ENCODE peak calls at places on chromosomes 16 and 17, in five cellular contexts. One of them, this sample, is unnamed.

GRCh38 chr17:72735089-72735488 is 357.4 kb downstream of the SLC39A11 start:
- DNase-seq in left lung: no peak
- DNase-seq in AG04450: no peak
- DNase-seq in epithelial cell of esophagus: no peak
- DNase-seq in PC-9: no peak
- DNase-seq in this sample: no peak

GRCh38 chr16:49543315-49543946 is 169.8 kb downstream of the C16orf78 start:
- DNase-seq in PC-9: no peak
- DNase-seq in left lung: no peak
- DNase-seq in AG04450: no peak
- DNase-seq in epithelial cell of esophagus: no peak
- DNase-seq in this sample: no peak

GRCh38 chr17:29784661-29785060 is 145.4 kb downstream of the SSH2 start:
- DNase-seq in epithelial cell of esophagus: no peak
- DNase-seq in left lung: no peak
- DNase-seq in AG04450: no peak
- DNase-seq in PC-9: no peak
- DNase-seq in this sample: no peak

GRCh38 chr17:82902972-82903874 is 63.4 kb upstream of the ZNF750 start:
- DNase-seq in PC-9: no peak
- DNase-seq in epithelial cell of esophagus: no peak
- DNase-seq in left lung: no peak
- DNase-seq in AG04450: no peak
- DNase-seq in this sample: no peak

GRCh38 chr16:35737076-35737475 is 2277.7 kb downstream of the TP53TG3F start:
- DNase-seq in epithelial cell of esophagus: no peak
- DNase-seq in PC-9: no peak
- DNase-seq in left lung: no peak
- DNase-seq in AG04450: no peak
- DNase-seq in this sample: no peak

GRCh38 chr17:53150101-53150698 is 672.5 kb upstream of the KIF2B start:
- DNase-seq in AG04450: no peak
- DNase-seq in epithelial cell of esophagus: no peak
- DNase-seq in PC-9: no peak
- DNase-seq in left lung: no peak
- DNase-seq in this sample: no peak

GRCh38 chr17:37447641-37448040 is 41.0 kb downstream of the TADA2A start:
- DNase-seq in PC-9: peak
- DNase-seq in left lung: no peak
- DNase-seq in AG04450: no peak
- DNase-seq in epithelial cell of esophagus: peak
- DNase-seq in this sample: no peak

GRCh38 chr16:23876256-23876896 is 40.6 kb downstream of the PRKCB start:
- DNase-seq in AG04450: no peak
- DNase-seq in left lung: no peak
- DNase-seq in epithelial cell of esophagus: no peak
- DNase-seq in PC-9: no peak
- DNase-seq in this sample: no peak

GRCh38 chr16:56603589-56603988 is 4.8 kb upstream of the MT2A start:
- DNase-seq in AG04450: no peak
- DNase-seq in epithelial cell of esophagus: peak
- DNase-seq in PC-9: peak
- DNase-seq in left lung: peak
- DNase-seq in this sample: no peak

GRCh38 chr16:57708168-57708567 is 13.6 kb downstream of the DRC7 start:
- DNase-seq in PC-9: no peak
- DNase-seq in left lung: no peak
- DNase-seq in epithelial cell of esophagus: no peak
- DNase-seq in AG04450: no peak
- DNase-seq in this sample: no peak

GRCh38 chr16:47884131-47884725 is 271.6 kb downstream of the ABCC12 start:
- DNase-seq in PC-9: no peak
- DNase-seq in AG04450: no peak
- DNase-seq in left lung: no peak
- DNase-seq in epithelial cell of esophagus: no peak
- DNase-seq in this sample: no peak

GRCh38 chr16:15621456-15621855 is 21.5 kb downstream of the MARF1 start:
- DNase-seq in left lung: no peak
- DNase-seq in PC-9: no peak
- DNase-seq in epithelial cell of esophagus: no peak
- DNase-seq in AG04450: no peak
- DNase-seq in this sample: no peak

GRCh38 chr16:31333686-31334649 is 21.0 kb upstream of the ITGAX start:
- DNase-seq in epithelial cell of esophagus: peak
- DNase-seq in left lung: no peak
- DNase-seq in PC-9: peak
- DNase-seq in AG04450: no peak
- DNase-seq in this sample: no peak

GRCh38 chr16:11996433-11997174 is 20.1 kb downstream of the SNX29 start:
- DNase-seq in left lung: no peak
- DNase-seq in AG04450: no peak
- DNase-seq in PC-9: no peak
- DNase-seq in epithelial cell of esophagus: no peak
- DNase-seq in this sample: no peak

GRCh38 chr17:77830816-77831490 is 127.5 kb upstream of the TNRC6C start:
- DNase-seq in AG04450: no peak
- DNase-seq in PC-9: no peak
- DNase-seq in left lung: no peak
- DNase-seq in epithelial cell of esophagus: no peak
- DNase-seq in this sample: no peak

GRCh38 chr17:46916211-46916610 is 6.7 kb upstream of the GOSR2 start:
- DNase-seq in epithelial cell of esophagus: peak
- DNase-seq in PC-9: no peak
- DNase-seq in left lung: no peak
- DNase-seq in AG04450: no peak
- DNase-seq in this sample: no peak

GRCh38 chr17:82023447-82024241 is 539 bp downstream of the LRRC45 start:
- DNase-seq in AG04450: no peak
- DNase-seq in left lung: no peak
- DNase-seq in epithelial cell of esophagus: no peak
- DNase-seq in PC-9: no peak
- DNase-seq in this sample: no peak

GRCh38 chr16:84386044-84386443 is 17.7 kb downstream of the ATP2C2 start:
- DNase-seq in left lung: no peak
- DNase-seq in AG04450: no peak
- DNase-seq in PC-9: no peak
- DNase-seq in epithelial cell of esophagus: no peak
- DNase-seq in this sample: no peak

GRCh38 chr16:3147046-3147756 is 12.4 kb downstream of the ZNF213 start:
- DNase-seq in left lung: no peak
- DNase-seq in epithelial cell of esophagus: no peak
- DNase-seq in PC-9: peak
- DNase-seq in AG04450: no peak
- DNase-seq in this sample: no peak

GRCh38 chr17:39929657-39930407 is 2.3 kb downstream of the LRRC3C start:
- DNase-seq in left lung: no peak
- DNase-seq in AG04450: no peak
- DNase-seq in epithelial cell of esophagus: peak
- DNase-seq in PC-9: peak
- DNase-seq in this sample: no peak

GRCh38 chr17:77706938-77707337 is 251.6 kb upstream of the TNRC6C start:
- DNase-seq in epithelial cell of esophagus: no peak
- DNase-seq in left lung: no peak
- DNase-seq in AG04450: no peak
- DNase-seq in PC-9: no peak
- DNase-seq in this sample: no peak

GRCh38 chr17:1484060-1484535 is 8.4 kb downstream of the MYO1C start:
- DNase-seq in AG04450: no peak
- DNase-seq in PC-9: no peak
- DNase-seq in left lung: no peak
- DNase-seq in epithelial cell of esophagus: no peak
- DNase-seq in this sample: no peak

GRCh38 chr16:15518412-15519351 is 84.3 kb downstream of the BMERB1 start:
- DNase-seq in left lung: no peak
- DNase-seq in epithelial cell of esophagus: no peak
- DNase-seq in AG04450: peak
- DNase-seq in PC-9: no peak
- DNase-seq in this sample: no peak

GRCh38 chr17:66275651-66276050 is 26.8 kb upstream of the PRKCA start:
- DNase-seq in AG04450: peak
- DNase-seq in left lung: no peak
- DNase-seq in PC-9: peak
- DNase-seq in epithelial cell of esophagus: peak
- DNase-seq in this sample: no peak

GRCh38 chr17:61574542-61575351 is 16.3 kb downstream of the NACA2 start:
- DNase-seq in left lung: no peak
- DNase-seq in epithelial cell of esophagus: peak
- DNase-seq in AG04450: no peak
- DNase-seq in PC-9: peak
- DNase-seq in this sample: no peak
- TF ChIP-seq CTCF in left lung: no peak
- TF ChIP-seq CTCF in epithelial cell of esophagus: peak
- TF ChIP-seq CTCF in AG04450: peak
- TF ChIP-seq CTCF in PC-9: peak
- TF ChIP-seq CTCF in this sample: no peak

GRCh38 chr17:6670571-6670970 is 19.0 kb downstream of the C17orf100 start:
- DNase-seq in epithelial cell of esophagus: peak
- DNase-seq in left lung: no peak
- DNase-seq in AG04450: no peak
- DNase-seq in PC-9: peak
- DNase-seq in this sample: no peak

GRCh38 chr17:6670999-6671398 is 19.4 kb downstream of the C17orf100 start:
- DNase-seq in epithelial cell of esophagus: no peak
- DNase-seq in left lung: no peak
- DNase-seq in PC-9: no peak
- DNase-seq in AG04450: no peak
- DNase-seq in this sample: no peak

GRCh38 chr17:6668219-6668618 is 16.7 kb downstream of the C17orf100 start:
- DNase-seq in epithelial cell of esophagus: no peak
- DNase-seq in PC-9: no peak
- DNase-seq in AG04450: no peak
- DNase-seq in left lung: no peak
- DNase-seq in this sample: no peak

GRCh38 chr17:6668727-6669425 is 17.3 kb downstream of the C17orf100 start:
- DNase-seq in AG04450: no peak
- DNase-seq in PC-9: no peak
- DNase-seq in epithelial cell of esophagus: peak
- DNase-seq in left lung: no peak
- DNase-seq in this sample: no peak

DNA sequence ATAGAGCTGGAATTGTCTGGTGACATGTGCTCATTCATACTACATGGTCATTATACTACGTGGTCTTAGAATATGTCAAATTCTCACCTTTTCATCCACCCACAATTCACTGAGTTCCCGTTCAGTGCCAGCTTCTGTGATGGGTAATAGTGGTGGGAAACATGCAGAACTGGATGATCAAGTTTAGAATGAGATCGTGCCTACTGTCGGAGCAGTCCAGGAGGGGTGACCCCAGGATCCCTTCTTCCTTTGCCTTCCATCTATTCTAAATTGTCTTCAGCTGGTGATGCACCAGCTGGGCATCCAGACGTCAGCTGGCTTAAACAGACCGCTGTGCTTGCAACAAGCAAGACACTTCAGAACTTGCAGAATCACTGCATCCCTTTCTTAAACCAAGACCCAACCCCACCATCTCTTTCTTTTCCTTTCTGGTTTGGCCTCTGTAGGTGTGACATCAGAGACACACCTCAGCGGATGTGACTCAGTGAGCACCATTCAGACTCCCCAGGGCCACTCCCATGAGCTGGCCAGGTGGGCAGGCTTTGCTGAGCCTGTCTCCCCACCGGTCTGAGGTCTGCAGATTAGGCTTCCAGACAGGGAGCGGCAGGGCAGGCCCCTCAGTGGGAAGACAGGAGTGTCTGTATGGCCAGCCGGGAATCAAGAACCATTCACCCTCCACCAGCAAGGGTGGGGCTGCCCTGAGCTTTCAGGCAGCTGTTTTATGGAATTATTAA is 18.1 kb downstream of the C17orf100 start:
- DNase-seq in epithelial cell of esophagus: peak
- DNase-seq in AG04450: no peak
- DNase-seq in left lung: no peak
- DNase-seq in PC-9: peak
- DNase-seq in this sample: no peak
- TF ChIP-seq CTCF in epithelial cell of esophagus: no peak
- TF ChIP-seq CTCF in AG04450: no peak
- TF ChIP-seq CTCF in left lung: no peak
- TF ChIP-seq CTCF in PC-9: no peak
- TF ChIP-seq CTCF in this sample: no peak

GRCh38 chr16:68446941-68447675 is 1.2 kb downstream of the SMPD3 start:
- DNase-seq in left lung: no peak
- DNase-seq in AG04450: no peak
- DNase-seq in PC-9: no peak
- DNase-seq in epithelial cell of esophagus: no peak
- DNase-seq in this sample: no peak

GRCh38 chr16:68448360-68448970 is at the start of gene SMPD3:
- DNase-seq in left lung: peak
- DNase-seq in epithelial cell of esophagus: peak
- DNase-seq in AG04450: peak
- DNase-seq in PC-9: peak
- DNase-seq in this sample: peak

GRCh38 chr16:68447721-68448359 is 468 bp downstream of the SMPD3 start:
- DNase-seq in PC-9: no peak
- DNase-seq in left lung: peak
- DNase-seq in AG04450: no peak
- DNase-seq in epithelial cell of esophagus: no peak
- DNase-seq in this sample: no peak

GRCh38 chr16:68445458-68445857 is 2.9 kb downstream of the SMPD3 start:
- DNase-seq in epithelial cell of esophagus: peak
- DNase-seq in left lung: peak
- DNase-seq in AG04450: no peak
- DNase-seq in PC-9: peak
- DNase-seq in this sample: no peak

GRCh38 chr16:68444058-68444657 is 4.2 kb downstream of the SMPD3 start:
- DNase-seq in AG04450: no peak
- DNase-seq in left lung: no peak
- DNase-seq in epithelial cell of esophagus: peak
- DNase-seq in PC-9: no peak
- DNase-seq in this sample: no peak
- TF ChIP-seq CTCF in AG04450: no peak
- TF ChIP-seq CTCF in left lung: no peak
- TF ChIP-seq CTCF in epithelial cell of esophagus: no peak
- TF ChIP-seq CTCF in PC-9: no peak
- TF ChIP-seq CTCF in this sample: no peak

DNA sequence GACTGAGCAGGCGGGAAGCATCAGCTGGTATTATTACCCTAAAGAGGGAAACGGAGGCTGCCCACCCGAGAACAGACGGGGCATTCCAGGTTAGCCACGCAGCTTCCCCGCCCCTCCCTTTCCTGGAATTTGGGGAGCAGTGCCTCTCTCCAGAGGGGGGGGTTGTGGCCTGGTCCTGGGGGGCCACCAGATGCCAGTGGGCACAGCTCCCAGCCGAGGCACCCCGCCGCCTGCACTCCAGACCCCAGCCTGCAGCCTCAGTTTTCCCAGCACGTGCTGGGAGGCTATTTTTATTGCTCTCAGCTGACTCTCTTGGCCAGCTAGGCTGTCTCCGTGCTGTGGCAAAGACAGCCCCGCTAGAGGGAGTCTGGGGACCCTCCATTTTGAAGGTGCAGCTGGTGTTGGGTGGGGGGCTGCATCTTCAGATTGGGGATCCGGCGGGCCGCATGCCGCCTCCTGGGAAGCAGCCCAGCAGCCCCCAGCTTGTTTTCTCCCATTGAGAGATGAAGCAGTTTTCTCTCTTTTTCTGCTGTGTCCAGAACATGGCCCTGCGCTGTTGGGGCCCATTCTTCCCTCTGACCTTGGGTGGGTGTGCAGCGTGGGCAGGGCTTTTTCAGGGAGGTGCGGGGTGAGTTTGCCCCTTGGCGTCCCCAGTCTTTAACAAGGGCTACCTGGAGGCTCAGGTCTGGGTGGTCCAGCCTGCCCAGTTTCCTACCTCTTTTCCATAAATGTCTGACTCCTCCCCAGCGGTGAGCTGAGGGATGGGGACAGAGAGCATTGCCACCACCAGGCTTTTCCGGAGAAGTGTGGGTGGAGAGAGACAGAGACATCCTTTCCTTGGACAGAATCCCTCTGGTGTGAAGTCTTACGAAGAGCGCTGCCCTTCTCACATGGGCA is 62.5 kb upstream of the GSE1 start:
- DNase-seq in left lung: no peak
- DNase-seq in AG04450: no peak
- DNase-seq in epithelial cell of esophagus: no peak
- DNase-seq in PC-9: no peak
- DNase-seq in this sample: no peak
- TF ChIP-seq CTCF in left lung: no peak
- TF ChIP-seq CTCF in AG04450: no peak
- TF ChIP-seq CTCF in epithelial cell of esophagus: no peak
- TF ChIP-seq CTCF in PC-9: no peak
- TF ChIP-seq CTCF in this sample: no peak

This sample was measured in activated B cell treated with CpG ODN at 0.5 μM for 24 hours.